ENCODE peak calls at places on chromosome 15, in six cellular contexts. J, A, R, U, P and S are unnamed samples.

GRCh38 chr15:90439946-90440345 is 51.9 kb downstream of the IQGAP1 start:
- DNase-seq in J (no peak), A (no peak), R (no peak), U (no peak), P (no peak), S (no peak)

GRCh38 chr15:88707766-88708165 is 69.0 kb downstream of the ISG20 start:
- DNase-seq in J (no peak), A (no peak), R (no peak), U (no peak), P (no peak), S (no peak)

GRCh38 chr15:49900836-49901235 is 218.2 kb downstream of the ATP8B4 start:
- DNase-seq in J (no peak), A (no peak), R (no peak), U (no peak), P (no peak), S (no peak)

GRCh38 chr15:101003706-101004105 is 84.5 kb downstream of the LRRK1 start:
- DNase-seq in J (no peak), A (no peak), R (no peak), U (no peak), P (no peak), S (no peak)

GRCh38 chr15:52731732-52732470 is 52.7 kb upstream of the ATOSA start:
- DNase-seq in J (no peak), A (no peak), R (no peak), U (no peak), P (no peak), S (no peak)

GRCh38 chr15:68151277-68151676 is 53.9 kb downstream of the CALML4 start:
- DNase-seq in J (no peak), A (no peak), R (no peak), U (no peak), P (no peak), S (no peak)

GRCh38 chr15:42148808-42149492 is 7.5 kb downstream of the PLA2G4F start:
- DNase-seq in J (no peak), A (no peak), R (peak), U (no peak), P (no peak), S (no peak)

GRCh38 chr15:79397264-79397663 is 34.9 kb upstream of the MINAR1 start:
- DNase-seq in J (no peak), A (no peak), R (no peak), U (no peak), P (no peak), S (no peak)

GRCh38 chr15:74873756-74874424 is 725 bp upstream of the SCAMP2 start:
- DNase-seq in J (no peak), A (peak), R (no peak), U (no peak), P (peak), S (no peak)

GRCh38 chr15:75693501-75694240 is 19.0 kb downstream of the CSPG4 start:
- DNase-seq in J (no peak), A (no peak), R (no peak), U (no peak), P (no peak), S (no peak)

GRCh38 chr15:73268457-73268856 is 100.3 kb downstream of the HCN4 start:
- DNase-seq in J (no peak), A (no peak), R (no peak), U (no peak), P (no peak), S (no peak)

GRCh38 chr15:92343869-92344643 is 49.6 kb upstream of the ST8SIA2 start:
- DNase-seq in J (no peak), A (no peak), R (no peak), U (no peak), P (no peak), S (no peak)

GRCh38 chr15:47985568-47985967 is 135.2 kb upstream of the SLC24A5 start:
- DNase-seq in J (no peak), A (no peak), R (no peak), U (no peak), P (no peak), S (no peak)

GRCh38 chr15:39657714-39658113 is 76.8 kb downstream of the THBS1 start:
- DNase-seq in J (no peak), A (no peak), R (no peak), U (no peak), P (no peak), S (no peak)

GRCh38 chr15:29139540-29140459 is 129.8 kb downstream of the NSMCE3 start:
- DNase-seq in J (no peak), A (no peak), R (peak), U (peak), P (peak), S (no peak)

GRCh38 chr15:58856090-58856489 is 77.4 kb downstream of the SLTM start:
- DNase-seq in J (no peak), A (no peak), R (no peak), U (no peak), P (no peak), S (no peak)

GRCh38 chr15:96037584-96037983 is 292.9 kb upstream of the NR2F2 start:
- DNase-seq in J (no peak), A (no peak), R (no peak), U (no peak), P (no peak), S (no peak)